ENCODE peak calls at places on chromosomes 12 and 14, in four cellular contexts. I, A, R and C are unnamed samples.
A peak's percentile ranks its signal among the peaks of the same experiment; 100 is the strongest.

GRCh38 chr12:48180857-48181495 is 2.5 kb upstream of the CCDC184 start:
- DNase-seq in I (no peak), A (no peak), R (no peak), C (no peak)

GRCh38 chr12:129885287-129885686 is 18.5 kb downstream of the TMEM132D start:
- DNase-seq in I (no peak), A (no peak), R (no peak), C (no peak)

GRCh38 chr12:92136883-92137582 is 8.6 kb downstream of the BTG1 start:
- DNase-seq in I (no peak), A (no peak), R (no peak), C (no peak)

GRCh38 chr12:51848843-51849735 is 571 bp upstream of the FIGNL2 start:
- DNase-seq in I (no peak), A (no peak), R (peak; percentile 85), C (no peak)

GRCh38 chr12:105705765-105706164 is 375.3 kb downstream of the C12orf75 start:
- DNase-seq in I (no peak), A (no peak), R (peak; percentile 28), C (peak; percentile 10)

GRCh38 chr14:43039881-43040280 is 1433.2 kb downstream of the LRFN5 start:
- DNase-seq in I (no peak), A (no peak), R (no peak), C (no peak)

GRCh38 chr14:77114609-77115008 is 16.6 kb downstream of the CIPC start:
- DNase-seq in I (no peak), A (no peak), R (no peak), C (no peak)

GRCh38 chr12:53601296-53601847 is 24.8 kb downstream of the ATF7 start:
- DNase-seq in I (no peak), A (no peak), R (no peak), C (no peak)

GRCh38 chr12:132622437-132623071 is 4.0 kb downstream of the P2RX2 start:
- DNase-seq in I (no peak), A (no peak), R (no peak), C (no peak)

GRCh38 chr14:64708148-64709004 is 4.2 kb downstream of the PLEKHG3 start:
- DNase-seq in I (no peak), A (no peak), R (no peak), C (peak; percentile 66)

GRCh38 chr12:85996280-85996679 is 122.2 kb downstream of the NTS start:
- DNase-seq in I (no peak), A (no peak), R (no peak), C (no peak)

GRCh38 chr12:108214486-108214885 is 85.4 kb downstream of the WSCD2 start:
- DNase-seq in I (no peak), A (peak; percentile 35), R (peak; percentile 67), C (no peak)

GRCh38 chr14:35416108-35416750 is 11.7 kb upstream of the NFKBIA start:
- DNase-seq in I (peak; percentile 75), A (no peak), R (no peak), C (no peak)

GRCh38 chr12:120720234-120720968 is 5.2 kb upstream of the ACADS start:
- DNase-seq in I (no peak), A (no peak), R (peak; percentile 38), C (peak; percentile 53)

GRCh38 chr14:105528859-105529505 is 2.6 kb downstream of the TMEM121 start:
- DNase-seq in I (no peak), A (no peak), R (no peak), C (no peak)

GRCh38 chr12:89889051-89889450 is 180.4 kb upstream of the ATP2B1 start:
- DNase-seq in I (no peak), A (no peak), R (no peak), C (no peak)

GRCh38 chr12:2376855-2377657 is 324.3 kb downstream of the CACNA1C start:
- DNase-seq in I (no peak), A (no peak), R (no peak), C (no peak)

GRCh38 chr14:71680733-71681387 is 251.4 kb upstream of the RGS6 start:
- DNase-seq in I (no peak), A (no peak), R (no peak), C (no peak)

GRCh38 chr12:131061041-131061806 is 107.5 kb downstream of the ADGRD1 start:
- DNase-seq in I (peak; percentile 21), A (no peak), R (no peak), C (no peak)

GRCh38 chr14:70654609-70655008 is 12.9 kb downstream of the TTC9 start:
- DNase-seq in I (peak; percentile 69), A (no peak), R (no peak), C (no peak)

GRCh38 chr14:69680297-69680696 is 68.9 kb downstream of the SUSD6 start:
- DNase-seq in I (no peak), A (no peak), R (no peak), C (no peak)

GRCh38 chr14:23696706-23697239 is 60.6 kb downstream of the DHRS2 start:
- DNase-seq in I (no peak), A (no peak), R (no peak), C (no peak)
- TF ChIP-seq SPI1 in I (no peak), A (no peak), R (no peak), C (no peak)

GRCh38 chr12:106976013-106976658 is 10.8 kb downstream of the MTERF2 start:
- DNase-seq in I (no peak), A (no peak), R (no peak), C (no peak)
- TF ChIP-seq SPI1 in I (no peak), A (no peak), R (no peak), C (no peak)

GRCh38 chr14:67748312-67748711 is 46.6 kb downstream of the RDH12 start:
- DNase-seq in I (no peak), A (no peak), R (no peak), C (no peak)
- TF ChIP-seq SPI1 in I (no peak), A (no peak), R (no peak), C (no peak)

GRCh38 chr12:643478-644292 is 19.6 kb downstream of the NINJ2 start:
- DNase-seq in I (no peak), A (no peak), R (peak; percentile 18), C (peak; percentile 65)

GRCh38 chr12:645563-646071 is 17.6 kb downstream of the NINJ2 start:
- DNase-seq in I (no peak), A (no peak), R (no peak), C (no peak)

GRCh38 chr12:646303-647038 is 16.8 kb downstream of the NINJ2 start:
- DNase-seq in I (no peak), A (no peak), R (no peak), C (no peak)

GRCh38 chr12:644293-644639 is 19.0 kb downstream of the NINJ2 start:
- DNase-seq in I (no peak), A (no peak), R (no peak), C (no peak)

GRCh38 chr12:644818-645552 is 18.3 kb downstream of the NINJ2 start:
- DNase-seq in I (no peak), A (no peak), R (no peak), C (no peak)
- TF ChIP-seq SPI1 in I (no peak), A (no peak), R (no peak), C (no peak)

GRCh38 chr14:49966971-49967630 is 74.2 kb downstream of the ARF6 start:
- DNase-seq in I (no peak), A (no peak), R (no peak), C (no peak)

GRCh38 chr14:49969961-49970360 is 77.1 kb downstream of the ARF6 start:
- DNase-seq in I (no peak), A (no peak), R (no peak), C (no peak)

GRCh38 chr14:49962616-49963015 is 69.7 kb downstream of the ARF6 start:
- DNase-seq in I (no peak), A (peak; percentile 39), R (peak; percentile 43), C (no peak)

GRCh38 chr14:49970474-49971147 is 77.7 kb downstream of the ARF6 start:
- DNase-seq in I (no peak), A (no peak), R (peak; percentile 38), C (no peak)

DNA sequence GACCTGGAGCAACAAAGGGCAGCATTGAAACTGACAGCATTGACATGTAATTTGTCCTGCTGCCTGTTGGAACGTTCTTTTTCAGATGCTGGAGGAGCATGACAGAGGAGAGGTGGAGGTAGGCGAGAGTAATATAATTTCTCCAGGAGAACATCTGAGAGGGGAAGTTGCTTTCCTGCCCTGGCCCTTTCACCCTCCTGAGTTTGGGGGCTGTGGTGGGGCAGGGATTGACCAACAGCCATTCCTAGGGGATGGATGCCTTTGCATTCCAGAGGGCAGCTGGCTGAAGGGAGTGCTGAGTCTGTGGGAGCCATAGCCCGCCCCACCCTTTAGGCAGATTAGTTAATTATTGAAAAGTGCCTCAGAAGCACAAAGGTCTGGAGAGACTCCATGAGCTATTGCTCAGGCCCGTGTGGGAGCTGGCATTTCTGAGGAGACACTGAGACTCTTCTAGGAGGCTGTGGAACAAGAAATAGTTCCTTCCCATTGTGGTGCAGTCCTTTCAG is 73.5 kb downstream of the ARF6 start:
- DNase-seq in I (no peak), A (no peak), R (no peak), C (no peak)
- TF ChIP-seq SPI1 in I (no peak), A (no peak), R (no peak), C (no peak)

GRCh38 chr14:51400142-51400541 is 160.1 kb downstream of the TMX1 start:
- DNase-seq in I (no peak), A (no peak), R (no peak), C (no peak)

GRCh38 chr14:51401756-51402155 is 161.7 kb downstream of the TMX1 start:
- DNase-seq in I (no peak), A (no peak), R (no peak), C (no peak)

GRCh38 chr14:51401272-51401671 is 161.2 kb downstream of the TMX1 start:
- DNase-seq in I (no peak), A (no peak), R (no peak), C (no peak)

GRCh38 chr14:51396222-51396815 is 156.3 kb downstream of the TMX1 start:
- DNase-seq in I (no peak), A (no peak), R (no peak), C (no peak)

DNA sequence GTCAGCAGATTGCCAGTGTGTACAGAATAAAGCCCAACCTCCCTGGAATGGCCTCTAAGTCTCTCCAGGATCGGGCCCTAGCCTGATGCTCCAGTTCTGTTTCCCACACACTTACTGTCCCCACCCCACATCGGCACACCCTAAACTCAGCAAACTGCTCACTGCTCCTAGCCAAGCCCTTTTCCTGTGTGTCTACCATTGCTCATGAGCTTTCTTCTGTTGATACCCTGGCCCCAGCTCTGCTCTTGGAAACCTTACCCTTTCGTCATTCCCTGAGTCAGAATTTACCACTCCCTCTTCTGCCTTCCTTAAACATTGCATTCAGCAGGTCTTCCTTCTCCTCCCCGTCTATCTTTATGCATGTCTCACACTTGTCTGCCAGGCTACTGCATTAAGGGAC is 158.9 kb downstream of the TMX1 start:
- DNase-seq in I (no peak), A (no peak), R (no peak), C (no peak)
- TF ChIP-seq SPI1 in I (no peak), A (no peak), R (no peak), C (no peak)